ENCODE peak calls at places on chromosomes 6 and 20, in seven cellular contexts. A is endothelial cell of umbilical vein, V is heart right ventricle, J is cardiac muscle cell, E is heart left ventricle, Q is PC-9, W is lower lobe of right lung. Y is an unnamed sample. For H3K27me3 and H3K4me1, the result is how much of the 10 kb centered on the place peaks cover.

GRCh38 chr6:11824986-11825385 is 46.4 kb upstream of the ADTRP start:
- DNase-seq in A (no peak), V (no peak), J (peak), E (no peak), Q (no peak), W (no peak), Y (no peak)

GRCh38 chr6:168374051-168374502 is 54.5 kb upstream of the DACT2 start:
- DNase-seq in A (no peak), V (no peak), J (no peak), E (no peak), Q (no peak), W (no peak), Y (no peak)

GRCh38 chr20:43682446-43682845 is 15.5 kb downstream of the MYBL2 start:
- DNase-seq in A (no peak), V (no peak), J (no peak), E (no peak), Q (no peak), W (no peak), Y (no peak)

GRCh38 chr20:43799150-43799711 is 72.4 kb upstream of the GTSF1L start:
- DNase-seq in A (no peak), V (no peak), J (peak), E (no peak), Q (no peak), W (no peak), Y (no peak)

GRCh38 chr6:43355862-43356590 is 13.4 kb downstream of the ZNF318 start:
- DNase-seq in A (peak), V (peak), J (peak), E (no peak), Q (no peak), W (no peak), Y (no peak)

GRCh38 chr6:79420054-79420453 is 117.2 kb downstream of the LCA5 start:
- DNase-seq in A (peak), V (no peak), J (no peak), E (no peak), Q (no peak), W (no peak), Y (no peak)

GRCh38 chr6:30325150-30325872 is 1.4 kb upstream of the TRIM39 start:
- DNase-seq in A (peak), V (no peak), J (peak), E (peak), Q (no peak), W (peak), Y (peak)

GRCh38 chr20:59248031-59248684 is 52.3 kb upstream of the EDN3 start:
- DNase-seq in A (no peak), V (no peak), J (no peak), E (no peak), Q (no peak), W (no peak), Y (no peak)

GRCh38 chr20:51833326-51833725 is 31.0 kb upstream of the SALL4 start:
- DNase-seq in A (no peak), V (no peak), J (no peak), E (no peak), Q (peak), W (no peak), Y (no peak)

GRCh38 chr6:154593122-154593521 is 82.6 kb upstream of the CNKSR3 start:
- DNase-seq in A (no peak), V (peak), J (no peak), E (peak), Q (no peak), W (no peak), Y (no peak)

GRCh38 chr20:1467355-1468116 is 887 bp upstream of the NSFL1C start:
- DNase-seq in A (no peak), V (peak), J (no peak), E (no peak), Q (no peak), W (peak), Y (no peak)

GRCh38 chr6:105196076-105196475 is 16.3 kb upstream of the POPDC3 start:
- DNase-seq in A (no peak), V (no peak), J (no peak), E (no peak), Q (peak), W (no peak), Y (no peak)

GRCh38 chr20:53736122-53736756 is 142.6 kb upstream of the ZNF217 start:
- DNase-seq in A (no peak), V (no peak), J (peak), E (no peak), Q (peak), W (no peak), Y (no peak)

GRCh38 chr6:28866342-28867077 is 57.3 kb downstream of the TRIM27 start:
- DNase-seq in A (peak), V (peak), J (peak), E (peak), Q (no peak), W (peak), Y (peak)

DNA sequence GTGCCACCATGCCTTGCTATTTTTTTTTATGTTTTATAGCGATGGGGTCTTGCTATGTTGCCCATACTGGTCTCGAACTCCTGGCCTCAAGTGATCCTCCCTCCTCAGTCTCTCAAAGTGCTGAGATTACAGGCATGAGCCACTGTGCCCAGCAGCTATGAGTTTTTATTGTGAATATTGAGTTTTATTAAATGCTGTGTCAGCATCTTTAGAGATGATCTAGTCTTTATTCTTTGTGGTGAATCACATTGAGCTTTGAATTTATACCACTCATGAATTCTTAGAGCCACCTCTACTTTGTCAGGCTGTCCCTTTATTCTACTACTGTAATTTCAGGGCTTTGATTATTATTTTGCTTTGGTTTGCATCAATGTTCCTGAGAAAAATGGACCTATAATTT is 428.3 kb downstream of the BTBD3 start:
- DNase-seq in A (no peak), V (no peak), J (no peak), E (no peak), Q (no peak), W (no peak), Y (no peak)
- H3K27me3 ChIP-seq in A (under half), V (under half), J (under half), E (under half), Q (under half), W (under half), Y (under half)

GRCh38 chr6:37551867-37552266 is 52.2 kb upstream of the CCDC167 start:
- DNase-seq in A (no peak), V (no peak), J (no peak), E (no peak), Q (no peak), W (no peak), Y (no peak)

GRCh38 chr6:37551002-37551401 is 51.3 kb upstream of the CCDC167 start:
- DNase-seq in A (no peak), V (no peak), J (no peak), E (no peak), Q (no peak), W (no peak), Y (no peak)

GRCh38 chr6:37552267-37552666 is 52.6 kb upstream of the CCDC167 start:
- DNase-seq in A (no peak), V (no peak), J (no peak), E (no peak), Q (no peak), W (no peak), Y (no peak)

GRCh38 chr6:37550436-37550835 is 50.7 kb upstream of the CCDC167 start:
- DNase-seq in A (no peak), V (no peak), J (peak), E (no peak), Q (peak), W (no peak), Y (no peak)

GRCh38 chr6:37551446-37551845 is 51.8 kb upstream of the CCDC167 start:
- DNase-seq in A (no peak), V (no peak), J (no peak), E (no peak), Q (no peak), W (no peak), Y (no peak)
- H3K4me1 ChIP-seq in A (under half), V (under half), J (under half), E (under half), Q (under half), W (under half), Y (half or more)

DNA sequence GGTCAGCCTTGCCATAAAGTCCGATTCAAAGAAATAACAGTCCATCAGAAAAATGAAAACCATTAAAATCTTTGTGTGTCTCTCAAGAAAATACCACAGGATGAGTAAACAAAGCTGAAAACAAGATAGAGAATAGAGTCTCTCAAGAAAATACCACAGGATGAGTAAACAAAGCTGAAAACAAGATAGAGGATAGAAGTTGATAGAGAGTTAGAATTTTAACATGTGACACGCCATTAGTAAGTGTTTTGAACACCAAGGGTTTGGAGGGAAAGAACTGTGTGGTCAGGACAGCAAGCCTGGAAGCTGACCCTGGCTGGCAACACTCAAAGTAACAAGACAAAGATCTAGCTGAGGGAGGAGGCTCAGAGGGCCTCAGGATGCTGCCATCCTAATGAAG is 43.9 kb upstream of the PRND start:
- DNase-seq in A (no peak), V (no peak), J (no peak), E (no peak), Q (no peak), W (no peak), Y (peak)
- H3K27me3 ChIP-seq in A (under half), V (under half), J (under half), E (under half), Q (under half), W (under half), Y (under half)

DNA sequence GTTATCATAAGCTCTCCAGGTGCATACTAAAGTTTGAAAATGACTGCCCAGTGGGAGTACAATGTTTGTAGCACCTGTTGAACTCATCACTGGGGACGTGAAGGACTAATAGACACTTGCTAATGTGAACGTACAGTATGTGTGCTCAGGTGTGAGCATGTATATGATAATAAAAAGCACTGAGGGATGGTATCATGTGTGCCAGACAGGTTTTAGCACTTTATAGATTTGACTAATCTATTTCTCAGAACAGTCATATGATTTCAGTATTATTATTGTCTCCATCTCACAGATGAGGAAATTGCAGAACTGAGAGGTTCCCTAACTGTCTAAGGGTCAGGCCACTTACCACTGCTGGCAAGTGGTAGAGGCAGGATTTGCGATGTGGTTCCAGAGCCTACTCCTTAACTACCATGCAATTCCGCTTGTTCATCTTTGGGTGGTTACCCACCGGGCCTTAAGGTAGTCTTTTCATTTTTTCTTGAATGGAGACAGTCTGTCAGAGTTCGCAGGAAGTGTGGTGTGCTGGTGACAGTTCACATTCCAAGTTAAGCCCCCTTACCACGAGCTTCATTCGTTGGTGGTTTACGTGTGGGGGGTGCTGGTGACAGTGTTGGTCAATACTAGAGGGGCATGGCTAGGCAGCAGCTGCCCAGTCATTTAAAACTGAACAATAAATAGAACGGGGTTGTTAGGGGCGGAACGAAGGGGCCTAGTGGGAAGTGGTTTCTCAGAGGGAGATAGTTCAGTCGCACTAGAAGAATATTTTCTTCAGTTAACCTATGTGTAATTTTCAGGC is 46.8 kb downstream of the RREB1 start:
- DNase-seq in A (no peak), V (no peak), J (no peak), E (no peak), Q (no peak), W (no peak), Y (no peak)
- H3K4me1 ChIP-seq in A (under half), V (half or more), J (under half), E (half or more), Q (under half), W (half or more), Y (half or more)

GRCh38 chr6:25746968-25747367 is 7.6 kb upstream of the SLC17A4 start:
- DNase-seq in A (no peak), V (no peak), J (no peak), E (no peak), Q (no peak), W (no peak), Y (no peak)
- H3K27me3 ChIP-seq in A (under half), V (under half), J (under half), E (under half), Q (under half), W (under half), Y (under half)